ENCODE peak calls at places on chromosomes 7 and 10, in six cellular contexts. Q, D, L, M, B and P are unnamed samples.

GRCh38 chr10:93115661-93116383 is 42.1 kb downstream of the CYP26A1 start:
- DNase-seq in L (peak; percentile 64), D (peak; percentile 38), B (peak; percentile 56), M (peak; percentile 75), Q (peak; percentile 49), P (peak; percentile 60)

GRCh38 chr7:25385731-25386136 is 157.4 kb upstream of the NPVF start:
- DNase-seq in Q (no peak), M (no peak), L (no peak), B (no peak), D (no peak), P (no peak)

GRCh38 chr10:31074357-31075065 is 42.8 kb upstream of the ZNF438 start:
- DNase-seq in D (no peak), Q (no peak), B (no peak), M (no peak), L (no peak), P (no peak)

GRCh38 chr7:23106491-23106800 is 861 bp downstream of the KLHL7 start:
- DNase-seq in Q (no peak), M (no peak), B (no peak), D (no peak), L (peak; percentile 61), P (no peak)

GRCh38 chr7:38241071-38241470 is 32.4 kb downstream of the TARP start:
- DNase-seq in Q (no peak), B (no peak), D (no peak), L (no peak), M (no peak), P (no peak)

GRCh38 chr7:136869006-136869961 is 832 bp downstream of the CHRM2 start:
- DNase-seq in Q (no peak), D (no peak), B (peak; percentile 9), L (peak; percentile 49), M (peak; percentile 42), P (peak; percentile 44)

GRCh38 chr7:29193316-29194205 is 1.0 kb upstream of the CHN2 start:
- DNase-seq in Q (no peak), L (no peak), B (peak; percentile 32), D (no peak), M (no peak), P (no peak)

GRCh38 chr10:12946372-12946771 is 55.1 kb downstream of the CCDC3 start:
- DNase-seq in Q (no peak), L (no peak), B (no peak), D (no peak), M (no peak), P (no peak)

GRCh38 chr10:80458638-80459037 is 4.5 kb downstream of the TSPAN14 start:
- DNase-seq in B (no peak), L (no peak), D (no peak), M (no peak), Q (no peak), P (no peak)

GRCh38 chr10:80460399-80461207 is 6.5 kb downstream of the TSPAN14 start:
- DNase-seq in M (no peak), D (peak; percentile 34), B (peak; percentile 83), L (no peak), Q (no peak), P (peak; percentile 82)

GRCh38 chr10:80457554-80458262 is 3.6 kb downstream of the TSPAN14 start:
- DNase-seq in L (no peak), Q (no peak), D (no peak), B (no peak), M (no peak), P (no peak)

GRCh38 chr10:80458263-80458625 is 4.1 kb downstream of the TSPAN14 start:
- DNase-seq in D (no peak), B (no peak), L (no peak), M (no peak), Q (no peak), P (no peak)

DNA sequence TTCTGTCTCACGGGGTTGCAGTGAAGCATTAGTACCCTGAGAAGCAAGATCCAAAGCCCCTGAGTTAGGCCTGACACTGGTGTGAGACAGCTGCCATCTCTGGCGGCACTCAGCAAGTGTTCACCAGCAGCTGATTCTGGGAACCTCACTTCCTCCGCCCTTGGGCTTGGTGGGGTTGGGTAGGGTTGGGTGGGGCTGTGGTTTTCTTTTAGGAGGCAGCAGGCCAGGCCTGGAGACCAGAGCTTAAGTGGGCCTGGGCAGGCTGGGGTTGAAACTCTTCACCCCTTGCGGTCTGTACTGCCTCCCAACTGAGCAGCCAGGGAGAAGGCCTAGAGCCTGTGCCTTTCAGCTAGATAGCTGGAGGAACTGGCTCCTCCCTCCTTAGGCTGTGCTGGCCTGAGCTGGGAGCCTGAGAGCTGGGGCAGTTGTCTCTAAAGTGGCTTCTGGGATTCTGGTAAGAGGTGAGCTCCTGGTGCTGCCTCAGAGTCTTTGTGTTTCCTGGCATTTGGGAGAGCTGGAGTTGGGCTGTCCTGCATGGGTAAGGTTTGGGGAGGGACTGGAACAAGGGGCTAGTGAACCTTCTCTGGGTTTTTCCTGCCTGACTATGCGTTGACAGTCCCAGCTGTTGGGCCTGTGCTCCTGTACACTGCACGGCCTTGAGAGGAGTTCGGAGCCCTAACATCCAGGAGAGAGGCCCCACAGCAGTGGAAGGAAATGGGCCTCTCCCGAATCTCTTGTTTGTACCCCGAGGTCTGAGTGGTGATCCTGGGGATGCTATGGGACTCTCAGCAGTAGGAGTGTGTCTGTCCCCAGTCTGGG is 5.1 kb downstream of the TSPAN14 start:
- DNase-seq in D (no peak), M (peak; percentile 75), L (no peak), B (no peak), Q (peak; percentile 58), P (peak; percentile 90)
- TF ChIP-seq CTCF in D (no peak), M (no peak), L (no peak), B (peak; percentile 8), Q (no peak), P (no peak)

GRCh38 chr7:74026406-74027123 is 1.4 kb upstream of the ELN start:
- DNase-seq in D (peak; percentile 72), L (peak; percentile 70), M (peak; percentile 88), B (peak; percentile 78), Q (peak; percentile 87), P (peak; percentile 80)
- H3K27ac ChIP-seq in D (no peak overlapping the region), L (no peak overlapping the region), M (no peak overlapping the region), B (peak overlapping the region; percentile 79), Q (peak overlapping the region; percentile 91), P (peak overlapping the region; percentile 79)

GRCh38 chr10:50228672-50229071 is 22.6 kb downstream of the ASAH2 start:
- DNase-seq in L (no peak), B (no peak), M (no peak), D (no peak), Q (no peak), P (no peak)

GRCh38 chr10:50232261-50232639 is 19.1 kb downstream of the ASAH2 start:
- DNase-seq in Q (no peak), M (no peak), D (no peak), B (no peak), L (no peak), P (no peak)

GRCh38 chr10:50231515-50232260 is 19.6 kb downstream of the ASAH2 start:
- DNase-seq in L (no peak), B (no peak), M (no peak), D (no peak), Q (no peak), P (no peak)

GRCh38 chr10:50226610-50227009 is 24.7 kb downstream of the ASAH2 start:
- DNase-seq in M (no peak), L (no peak), B (no peak), D (no peak), Q (no peak), P (no peak)

GRCh38 chr10:50229460-50229859 is 21.9 kb downstream of the ASAH2 start:
- DNase-seq in M (no peak), L (no peak), D (no peak), B (no peak), Q (no peak), P (no peak)
- H3K4me1 ChIP-seq in M (no peaks in the 10 kb centered on the region), L (no peaks in the 10 kb centered on the region), D (no peaks in the 10 kb centered on the region), B (peaks cover 5% of the 10 kb centered on the region), Q (no peaks in the 10 kb centered on the region), P (no peaks in the 10 kb centered on the region)

GRCh38 chr7:83273699-83274098 is 111.0 kb upstream of the PCLO start:
- DNase-seq in M (no peak), L (no peak), D (no peak), B (no peak), Q (no peak), P (no peak)

GRCh38 chr7:83267141-83267631 is 104.5 kb upstream of the PCLO start:
- DNase-seq in M (no peak), D (no peak), Q (no peak), B (peak; percentile 54), L (no peak), P (no peak)

GRCh38 chr7:83276250-83276649 is 113.6 kb upstream of the PCLO start:
- DNase-seq in D (no peak), L (no peak), B (no peak), M (no peak), Q (no peak), P (no peak)

GRCh38 chr7:83270407-83270806 is 107.7 kb upstream of the PCLO start:
- DNase-seq in B (no peak), Q (no peak), L (peak; percentile 5), D (no peak), M (no peak), P (no peak)

DNA sequence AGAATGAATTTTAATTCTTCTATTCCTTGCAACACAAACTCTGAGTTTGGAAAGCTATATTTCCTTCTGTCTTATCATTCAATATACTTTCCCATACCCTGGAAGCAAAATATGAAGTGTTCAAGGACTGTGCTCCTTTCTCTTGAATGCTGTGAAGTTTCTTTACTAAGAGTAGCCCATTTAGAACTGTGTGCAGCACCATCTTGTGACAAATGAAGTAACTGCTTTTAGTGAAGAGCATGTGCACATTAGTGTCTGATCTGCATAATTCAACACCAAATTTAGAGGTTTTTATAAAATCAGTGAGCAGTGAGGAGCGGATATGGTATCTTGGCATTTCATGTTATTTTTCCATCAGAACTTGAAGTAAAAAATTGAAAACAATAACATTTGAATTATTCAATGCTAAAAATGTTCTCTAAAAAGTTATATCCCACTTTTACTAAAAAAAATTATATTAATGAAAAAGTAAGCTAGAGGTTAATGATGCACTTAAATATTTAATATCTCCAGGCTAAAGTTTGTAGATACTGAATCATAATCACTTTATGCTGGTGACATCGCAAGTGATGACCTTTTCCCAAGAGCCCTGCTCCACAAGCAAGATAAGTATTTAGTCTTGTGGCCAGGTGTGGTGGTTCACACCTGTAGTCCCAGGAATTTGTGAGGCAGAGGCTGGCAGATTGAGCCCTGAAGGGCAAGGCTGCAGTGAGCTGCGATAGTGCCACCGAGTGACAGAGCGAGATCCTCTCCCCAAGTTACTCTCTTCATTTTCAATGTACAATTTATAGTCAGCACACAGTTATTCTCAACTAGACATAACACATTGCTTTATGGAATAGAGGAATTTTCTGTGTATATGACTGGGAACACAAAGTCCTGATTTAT is 108.8 kb upstream of the PCLO start:
- DNase-seq in D (peak; percentile 55), B (peak; percentile 42), Q (no peak), L (peak; percentile 37), M (no peak), P (no peak)
- TF ChIP-seq CTCF in D (peak; percentile 23), B (peak; percentile 63), Q (no peak), L (peak; percentile 58), M (no peak), P (peak; percentile 24)